ENCODE peak calls at places on chromosomes 5 and 9, in six cellular contexts. B is osteoblast, L is gastrocnemius medialis, P is left ventricle myocardium inferior, N is transverse colon, V is adrenal gland. I is an unnamed sample.

GRCh38 chr5:172008689-172009141 is 2.3 kb upstream of the FBXW11 start:
- DNase-seq in B (no peak), L (no peak), P (no peak), N (no peak), V (no peak), I (no peak)

GRCh38 chr9:137308102-137308619 is 6.1 kb upstream of the NRARP start:
- DNase-seq in B (peak; percentile 78), L (no peak), P (no peak), N (peak; percentile 18), V (no peak), I (no peak)

GRCh38 chr5:158777647-158778368 is 321.9 kb downstream of the EBF1 start:
- DNase-seq in B (no peak), L (no peak), P (no peak), N (no peak), V (peak; percentile 74), I (no peak)

GRCh38 chr5:2066373-2066772 is 183.6 kb upstream of the IRX4 start:
- DNase-seq in B (no peak), L (no peak), P (no peak), N (no peak), V (no peak), I (no peak)

GRCh38 chr5:107092695-107093094 is 578.0 kb downstream of the EFNA5 start:
- DNase-seq in B (no peak), L (no peak), P (no peak), N (no peak), V (no peak), I (no peak)

GRCh38 chr9:90027296-90027790 is 422.5 kb downstream of the GADD45G start:
- DNase-seq in B (no peak), L (no peak), P (no peak), N (no peak), V (no peak), I (no peak)

GRCh38 chr5:75612211-75612579 is 942 bp downstream of the ANKDD1B start:
- DNase-seq in B (no peak), L (no peak), P (no peak), N (no peak), V (no peak), I (no peak)

GRCh38 chr5:63375851-63376250 is 586.4 kb downstream of the HTR1A start:
- DNase-seq in B (no peak), L (no peak), P (no peak), N (no peak), V (no peak), I (no peak)

GRCh38 chr9:110148868-110149267 is 59.1 kb downstream of the C9orf152 start:
- DNase-seq in B (no peak), L (no peak), P (no peak), N (no peak), V (no peak), I (no peak)

GRCh38 chr5:81778642-81779041 is 27.7 kb upstream of the SSBP2 start:
- DNase-seq in B (no peak), L (no peak), P (no peak), N (no peak), V (peak; percentile 60), I (no peak)

GRCh38 chr9:37911271-37911681 is 7.3 kb upstream of the SLC25A51 start:
- DNase-seq in B (no peak), L (no peak), P (no peak), N (no peak), V (peak; percentile 38), I (no peak)

GRCh38 chr5:135008556-135008955 is 25.5 kb downstream of the PITX1 start:
- DNase-seq in B (peak; percentile 27), L (no peak), P (no peak), N (no peak), V (no peak), I (no peak)

GRCh38 chr5:1519631-1520141 is 4.1 kb downstream of the LPCAT1 start:
- DNase-seq in B (peak; percentile 58), L (peak; percentile 7), P (no peak), N (peak; percentile 4), V (peak; percentile 40), I (peak; percentile 26)

GRCh38 chr9:83036043-83036442 is 26.9 kb downstream of the RASEF start:
- DNase-seq in B (no peak), L (no peak), P (no peak), N (no peak), V (peak; percentile 52), I (no peak)

GRCh38 chr9:112097712-112098688 is 77.1 kb downstream of the SUSD1 start:
- DNase-seq in B (peak; percentile 76), L (no peak), P (peak; percentile 30), N (peak; percentile 54), V (peak; percentile 86), I (peak; percentile 64)

GRCh38 chr9:112605963-112606699 is 111.8 kb downstream of the INIP start:
- DNase-seq in B (no peak), L (no peak), P (no peak), N (no peak), V (no peak), I (no peak)

GRCh38 chr5:168647083-168647482 is 67.9 kb upstream of the PANK3 start:
- DNase-seq in B (no peak), L (no peak), P (no peak), N (no peak), V (no peak), I (no peak)

GRCh38 chr9:98807811-98808195 is 333 bp downstream of the GALNT12 start:
- DNase-seq in B (peak; percentile 91), L (no peak), P (no peak), N (peak; percentile 50), V (no peak), I (no peak)

GRCh38 chr5:11619339-11620028 is 284.8 kb downstream of the CTNND2 start:
- DNase-seq in B (no peak), L (no peak), P (no peak), N (no peak), V (no peak), I (no peak)

GRCh38 chr5:9479981-9480380 is 65.9 kb downstream of the SEMA5A start:
- DNase-seq in B (no peak), L (no peak), P (no peak), N (no peak), V (no peak), I (no peak)

GRCh38 chr5:136014049-136014516 is 14.7 kb upstream of the TGFBI start:
- DNase-seq in B (no peak), L (no peak), P (no peak), N (no peak), V (peak; percentile 49), I (peak; percentile 51)

GRCh38 chr5:179908528-179908927 is 831 bp upstream of the TBC1D9B start:
- DNase-seq in B (peak; percentile 23), L (no peak), P (no peak), N (no peak), V (no peak), I (no peak)

GRCh38 chr5:93337138-93337537 is 243.9 kb downstream of the NR2F1-AS1 start:
- DNase-seq in B (no peak), L (no peak), P (no peak), N (no peak), V (no peak), I (no peak)

GRCh38 chr5:55620781-55621180 is 86.0 kb upstream of the PLPP1 start:
- DNase-seq in B (no peak), L (no peak), P (no peak), N (no peak), V (no peak), I (no peak)

GRCh38 chr5:55622460-55622859 is 87.7 kb upstream of the PLPP1 start:
- DNase-seq in B (no peak), L (no peak), P (no peak), N (no peak), V (no peak), I (no peak)

GRCh38 chr5:55620009-55620770 is 85.4 kb upstream of the PLPP1 start:
- DNase-seq in B (no peak), L (no peak), P (no peak), N (no peak), V (no peak), I (no peak)

GRCh38 chr5:55623789-55624188 is 88.3 kb downstream of the SLC38A9 start:
- DNase-seq in B (no peak), L (no peak), P (no peak), N (no peak), V (no peak), I (no peak)

GRCh38 chr5:55621218-55621617 is 86.5 kb upstream of the PLPP1 start:
- DNase-seq in B (no peak), L (no peak), P (no peak), N (no peak), V (no peak), I (no peak)
- H3K27ac ChIP-seq in B (no peak overlapping the region), L (no peak overlapping the region), P (no peak overlapping the region), N (peak overlapping the region; percentile 60), V (no peak overlapping the region), I (no peak overlapping the region)

GRCh38 chr5:160749026-160749425 is 103.0 kb downstream of the ATP10B start:
- DNase-seq in B (no peak), L (no peak), P (no peak), N (no peak), V (no peak), I (no peak)

GRCh38 chr5:160744253-160745112 is 107.5 kb downstream of the ATP10B start:
- DNase-seq in B (no peak), L (no peak), P (no peak), N (no peak), V (no peak), I (no peak)

GRCh38 chr5:160749682-160750081 is 102.3 kb downstream of the ATP10B start:
- DNase-seq in B (no peak), L (no peak), P (no peak), N (peak; percentile 47), V (no peak), I (no peak)

GRCh38 chr5:160747963-160748362 is 104.0 kb downstream of the ATP10B start:
- DNase-seq in B (no peak), L (no peak), P (no peak), N (peak; percentile 20), V (no peak), I (no peak)

GRCh38 chr5:160747559-160747958 is 104.5 kb downstream of the ATP10B start:
- DNase-seq in B (no peak), L (no peak), P (no peak), N (no peak), V (no peak), I (no peak)
- H3K4me1 ChIP-seq in B (no peaks in the 10 kb centered on the region), L (no peaks in the 10 kb centered on the region), P (peaks cover 2% of the 10 kb centered on the region), N (peaks cover 22% of the 10 kb centered on the region), V (no peaks in the 10 kb centered on the region), I (no peaks in the 10 kb centered on the region)

DNA sequence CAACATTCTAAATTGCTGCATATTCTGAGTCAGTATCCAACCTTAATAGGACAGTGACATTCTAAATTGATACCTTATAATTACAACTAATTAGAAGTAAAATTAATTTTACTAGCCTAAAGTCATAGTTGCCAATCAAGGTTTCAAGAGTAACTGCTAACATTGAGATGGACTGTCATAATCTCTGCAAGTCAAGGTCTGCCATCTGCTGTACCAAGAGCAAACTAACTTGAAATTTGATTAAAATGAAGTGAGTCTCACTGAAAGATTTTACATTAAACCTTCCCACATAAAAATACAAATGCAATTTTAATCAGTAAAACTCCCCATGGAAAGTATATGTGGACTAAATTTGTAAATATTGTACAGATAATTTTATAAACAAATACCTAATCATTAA is 235.3 kb downstream of the PRDM9 start:
- DNase-seq in B (no peak), L (no peak), P (no peak), N (no peak), V (no peak), I (no peak)
- TF ChIP-seq CTCF in B (no peak), L (no peak), P (no peak), N (no peak), V (no peak), I (no peak)

GRCh38 chr9:16976427-16976826 is 106.0 kb upstream of the BNC2 start:
- DNase-seq in B (no peak), L (no peak), P (no peak), N (no peak), V (no peak), I (no peak)

GRCh38 chr9:16970321-16970720 is 99.9 kb upstream of the BNC2 start:
- DNase-seq in B (peak; percentile 55), L (no peak), P (no peak), N (no peak), V (no peak), I (no peak)

GRCh38 chr9:16974436-16974835 is 104.0 kb upstream of the BNC2 start:
- DNase-seq in B (no peak), L (no peak), P (no peak), N (no peak), V (no peak), I (no peak)
- H3K27ac ChIP-seq in B (no peak overlapping the region), L (no peak overlapping the region), P (no peak overlapping the region), N (no peak overlapping the region), V (no peak overlapping the region), I (no peak overlapping the region)